ENCODE peak calls at places on chromosomes 1 and 21, in four cellular contexts. G, S, R and H are unnamed samples.

GRCh38 chr1:15038232-15039016 is 115.1 kb upstream of the TMEM51 start:
- DNase-seq in G (peak; percentile 35), R (no peak), S (no peak), H (peak; percentile 16)

GRCh38 chr1:50438945-50439344 is 15.7 kb upstream of the DMRTA2 start:
- DNase-seq in S (no peak), R (no peak), G (no peak), H (no peak)

GRCh38 chr1:247367786-247368342 is 36.2 kb upstream of the ZNF496 start:
- DNase-seq in G (peak; percentile 44), S (no peak), R (no peak), H (peak; percentile 41)

GRCh38 chr1:114756009-114756892 is 1.5 kb downstream of the CSDE1 start:
- DNase-seq in R (peak; percentile 31), G (no peak), S (no peak), H (no peak)

GRCh38 chr1:160256396-160257046 is 5.8 kb downstream of the DCAF8 start:
- DNase-seq in R (no peak), S (no peak), G (peak; percentile 84), H (peak; percentile 44)

GRCh38 chr21:35328856-35329455 is 279.9 kb upstream of the RUNX1 start:
- DNase-seq in G (no peak), S (no peak), R (no peak), H (no peak)

GRCh38 chr1:165851034-165851658 is 23.7 kb downstream of the UCK2 start:
- DNase-seq in R (no peak), S (no peak), G (peak; percentile 19), H (no peak)

GRCh38 chr1:209899948-209900347 is 38.1 kb upstream of the SYT14 start:
- DNase-seq in R (peak; percentile 17), G (no peak), S (no peak), H (no peak)

GRCh38 chr1:228346731-228347130 is 59.9 kb downstream of the TRIM11 start:
- DNase-seq in R (no peak), S (peak; percentile 62), G (no peak), H (no peak)

GRCh38 chr1:242524571-242525359 is at the start of gene PLD5:
- DNase-seq in G (no peak), R (no peak), S (no peak), H (peak; percentile 33)

GRCh38 chr1:242522304-242522945 is 2.1 kb downstream of the PLD5 start:
- DNase-seq in S (no peak), R (no peak), G (no peak), H (no peak)

GRCh38 chr1:242523282-242523967 is 1.1 kb downstream of the PLD5 start:
- DNase-seq in R (no peak), S (no peak), G (no peak), H (no peak)

GRCh38 chr1:242525360-242525722 is 844 bp upstream of the PLD5 start:
- DNase-seq in S (no peak), G (no peak), R (no peak), H (no peak)

GRCh38 chr1:242523968-242524570 is 428 bp downstream of the PLD5 start:
- DNase-seq in R (peak; percentile 4), G (peak; percentile 8), S (no peak), H (peak; percentile 61)
- H3K4me3 ChIP-seq in R (no peak overlapping the region), G (no peak overlapping the region), S (peak overlapping the region; percentile 38), H (peak overlapping the region; percentile 27)

DNA sequence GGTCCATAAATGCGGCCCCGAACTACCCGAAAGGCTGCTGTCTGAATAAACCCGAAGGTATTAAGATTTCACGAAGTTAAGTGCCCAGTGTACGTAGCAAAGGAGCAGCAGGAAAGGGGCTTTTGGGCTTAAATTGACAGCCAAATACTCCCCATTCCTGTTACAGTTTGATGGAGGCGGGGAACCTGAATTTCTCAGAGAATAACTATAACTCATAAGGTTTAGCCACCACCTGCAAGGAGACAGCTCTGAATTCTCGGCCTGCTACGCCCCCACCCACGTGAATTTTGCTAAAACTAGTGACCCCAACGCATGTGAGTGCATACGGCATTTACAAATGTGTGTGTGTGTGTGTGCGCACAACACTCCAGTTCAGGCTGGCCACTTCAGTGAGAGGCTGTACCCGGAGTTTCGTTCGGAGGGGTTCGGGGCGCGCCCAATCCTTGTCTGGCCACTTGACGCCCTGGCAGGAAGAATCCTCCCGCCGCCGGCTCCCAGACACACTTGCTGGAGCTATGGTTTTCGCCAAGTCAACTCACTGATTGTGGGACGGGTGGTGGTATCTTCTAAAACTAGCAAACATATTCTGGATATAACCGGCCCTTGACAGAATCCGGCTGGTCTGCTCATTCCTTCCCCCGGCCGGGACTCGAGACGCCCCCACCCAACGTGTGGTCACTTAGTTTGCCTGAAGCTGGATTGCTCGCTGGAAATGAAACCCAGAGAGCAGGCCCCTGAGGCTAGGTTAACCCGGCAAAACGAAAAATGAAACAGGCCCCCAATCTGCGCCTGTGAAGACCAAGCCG is 4.9 kb downstream of the GFI1 start:
- DNase-seq in R (no peak), G (no peak), S (no peak), H (no peak)
- H3K4me3 ChIP-seq in R (peak overlapping the region; percentile 16), G (peak overlapping the region; percentile 34), S (peak overlapping the region; percentile 56), H (peak overlapping the region; percentile 18)

GRCh38 chr1:22652457-22652856 is 579 bp upstream of the C1QB start:
- DNase-seq in G (no peak), R (no peak), S (no peak), H (no peak)

GRCh38 chr1:22652881-22653316 is at the start of gene C1QB:
- DNase-seq in R (no peak), S (peak; percentile 47), G (no peak), H (no peak)

GRCh38 chr1:22653741-22654140 is 705 bp downstream of the C1QB start:
- DNase-seq in S (no peak), R (no peak), G (no peak), H (no peak)

GRCh38 chr1:22658385-22659163 is 5.5 kb downstream of the C1QB start:
- DNase-seq in G (no peak), R (no peak), S (no peak), H (no peak)

GRCh38 chr1:22654692-22655091 is 1.7 kb downstream of the C1QB start:
- DNase-seq in S (no peak), R (no peak), G (no peak), H (no peak)
- H3K4me3 ChIP-seq in S (no peak overlapping the region), R (no peak overlapping the region), G (no peak overlapping the region), H (no peak overlapping the region)

DNA sequence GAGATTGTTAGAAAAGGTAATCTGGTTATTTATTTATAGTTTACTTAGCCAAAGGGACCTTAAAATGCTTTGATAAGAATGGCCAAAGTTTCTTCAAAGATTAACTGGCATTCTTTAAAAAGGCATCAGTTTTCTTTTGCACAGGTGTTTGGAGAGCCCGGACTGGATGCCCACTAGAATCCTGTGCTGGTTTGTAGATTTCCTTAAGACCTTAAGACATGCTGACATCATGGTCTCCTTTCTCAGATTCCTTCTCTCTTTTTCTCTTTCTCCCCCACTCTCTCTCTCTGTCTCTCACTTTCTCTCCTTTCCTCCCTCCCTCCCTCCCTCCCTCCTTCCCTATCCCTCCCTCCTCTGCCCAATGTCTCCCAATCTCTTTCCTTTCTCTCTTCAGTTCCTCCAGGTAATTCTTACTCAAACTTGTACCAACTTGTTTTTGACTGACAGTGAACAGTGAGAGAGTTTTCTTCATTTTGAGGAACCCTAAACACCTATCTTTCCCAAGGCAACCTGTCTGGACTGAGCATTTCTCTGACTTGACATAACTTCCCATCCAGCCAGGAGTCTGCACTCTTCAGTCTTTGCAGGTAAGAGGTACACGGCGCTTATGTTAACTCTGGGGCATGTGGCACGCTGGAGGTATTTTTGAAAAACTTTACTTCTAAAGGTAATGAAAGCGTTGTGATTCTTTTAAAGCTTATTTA is at the start of gene KCNJ15:
- DNase-seq in S (no peak), R (no peak), G (no peak), H (no peak)
- H3K4me3 ChIP-seq in S (no peak within 1 kb of the TSS), R (no peak within 1 kb of the TSS), G (no peak within 1 kb of the TSS), H (no peak within 1 kb of the TSS)

DNA sequence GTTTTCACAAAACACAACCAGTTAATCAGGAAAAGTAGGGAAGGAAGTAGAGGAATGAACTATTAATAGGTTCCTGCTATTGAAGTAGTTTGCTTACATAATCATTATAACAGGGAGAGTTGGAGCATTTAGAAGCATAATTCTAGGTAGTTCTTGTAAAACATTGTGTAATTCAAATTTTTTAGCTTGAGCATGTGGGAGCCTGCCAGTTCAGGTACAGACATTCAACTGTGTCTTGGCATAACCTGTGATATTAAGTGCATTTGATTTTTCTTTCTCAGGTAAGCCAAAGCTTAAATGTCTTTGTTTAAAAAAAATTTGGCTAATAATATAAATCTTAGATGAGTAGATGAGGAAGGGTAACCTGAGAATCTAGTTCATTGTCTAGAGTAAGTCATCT is 3.4 kb downstream of the YTHDF2 start:
- DNase-seq in G (no peak), R (no peak), S (no peak), H (no peak)
- H3K4me3 ChIP-seq in G (no peak overlapping the region), R (no peak overlapping the region), S (no peak overlapping the region), H (no peak overlapping the region)

GRCh38 chr1:7536891-7537591 is 234.1 kb upstream of the VAMP3 start:
- DNase-seq in S (no peak), R (no peak), G (no peak), H (no peak)
- H3K4me3 ChIP-seq in S (no peak overlapping the region), R (no peak overlapping the region), G (no peak overlapping the region), H (no peak overlapping the region)

GRCh38 chr21:37341254-37341960 is 25.2 kb upstream of the DYRK1A start:
- DNase-seq in R (no peak), S (no peak), G (no peak), H (no peak)
- H3K4me3 ChIP-seq in R (no peak overlapping the region), S (no peak overlapping the region), G (no peak overlapping the region), H (no peak overlapping the region)